ENCODE peak calls at places on chromosomes 4 and X, in four cellular contexts. A is SK-N-SH, S is astrocyte of the spinal cord, I is GM10248. U is an unnamed sample.

GRCh38 chrX:86002076-86002896 is 45.1 kb downstream of the CHM start:
- DNase-seq in A (no peak), S (peak), I (peak), U (peak)

GRCh38 chrX:91331476-91331875 is 103.2 kb upstream of the PABPC5 start:
- DNase-seq in A (no peak), S (no peak), I (no peak), U (no peak)

GRCh38 chr4:120589787-120590186 is 332.7 kb downstream of the PRDM5 start:
- DNase-seq in A (no peak), S (no peak), I (no peak), U (no peak)

GRCh38 chr4:13087041-13087440 is 397.1 kb downstream of the RAB28 start:
- DNase-seq in A (no peak), S (no peak), I (no peak), U (no peak)

GRCh38 chr4:176448761-176449160 is 129.0 kb downstream of the SPCS3 start:
- DNase-seq in A (no peak), S (no peak), I (no peak), U (no peak)

GRCh38 chr4:123350191-123350544 is 46.4 kb upstream of the SPRY1 start:
- DNase-seq in A (no peak), S (peak), I (no peak), U (peak)

GRCh38 chr4:8854866-8855265 is 16.8 kb downstream of the HMX1 start:
- DNase-seq in A (no peak), S (peak), I (no peak), U (peak)

GRCh38 chr4:125750827-125751466 is 436.2 kb downstream of the FAT4 start:
- DNase-seq in A (peak), S (peak), I (no peak), U (peak)

GRCh38 chr4:185256444-185256843 is 47.0 kb downstream of the SNX25 start:
- DNase-seq in A (no peak), S (peak), I (no peak), U (peak)

GRCh38 chrX:152601848-152602616 is 35.7 kb upstream of the GABRQ start:
- DNase-seq in A (peak), S (peak), I (no peak), U (no peak)

GRCh38 chr4:150972592-150972991 is 42.5 kb downstream of the LRBA start:
- DNase-seq in A (no peak), S (peak), I (no peak), U (no peak)

GRCh38 chr4:132587626-132588025 is 561.5 kb upstream of the PCDH10 start:
- DNase-seq in A (no peak), S (peak), I (no peak), U (peak)

GRCh38 chr4:55635760-55636621 is at the start of gene NMU:
- DNase-seq in A (peak), S (peak), I (peak), U (no peak)
- TF ChIP-seq CTCF in A (no peak), S (no peak), I (peak), U (no peak)

GRCh38 chr4:139744232-139744631 is 78.6 kb downstream of the MGST2 start:
- DNase-seq in A (no peak), S (no peak), I (no peak), U (no peak)

GRCh38 chr4:139740121-139740520 is 74.5 kb downstream of the MGST2 start:
- DNase-seq in A (no peak), S (no peak), I (no peak), U (no peak)

GRCh38 chr4:139743027-139743426 is 77.4 kb downstream of the MGST2 start:
- DNase-seq in A (no peak), S (no peak), I (no peak), U (no peak)

GRCh38 chr4:139738846-139739613 is 73.4 kb downstream of the MGST2 start:
- DNase-seq in A (no peak), S (no peak), I (no peak), U (no peak)

GRCh38 chr4:139740531-139741041 is 75.0 kb downstream of the MGST2 start:
- DNase-seq in A (peak), S (peak), I (no peak), U (peak)
- TF ChIP-seq CTCF in A (peak), S (peak), I (no peak), U (peak)

DNA sequence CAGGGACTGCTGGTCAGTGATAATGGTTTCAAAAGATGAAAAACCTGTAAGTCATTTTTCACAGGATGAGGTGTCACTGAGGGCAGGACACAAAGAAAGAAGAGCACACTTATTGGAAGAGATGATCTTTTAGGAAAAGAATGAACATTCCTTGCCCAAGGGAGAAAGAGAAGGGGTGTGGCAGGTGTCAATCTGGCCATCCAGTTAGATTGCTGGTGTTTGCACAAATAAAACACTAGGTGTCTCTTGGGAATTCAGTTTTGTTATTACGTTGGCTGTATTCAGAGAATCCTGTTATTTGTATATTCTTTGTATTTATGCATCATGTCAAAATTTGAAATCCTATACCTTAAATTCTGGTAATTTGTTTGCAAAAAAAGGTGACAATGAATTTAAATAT is 244.4 kb downstream of the GPAT3 start:
- DNase-seq in A (no peak), S (no peak), I (no peak), U (no peak)
- TF ChIP-seq CTCF in A (peak), S (no peak), I (no peak), U (no peak)

GRCh38 chrX:729583-730409 is 99.2 kb downstream of the SHOX start:
- DNase-seq in A (no peak), S (no peak), I (no peak), U (no peak)
- TF ChIP-seq CTCF in A (no peak), S (no peak), I (no peak), U (no peak)

DNA sequence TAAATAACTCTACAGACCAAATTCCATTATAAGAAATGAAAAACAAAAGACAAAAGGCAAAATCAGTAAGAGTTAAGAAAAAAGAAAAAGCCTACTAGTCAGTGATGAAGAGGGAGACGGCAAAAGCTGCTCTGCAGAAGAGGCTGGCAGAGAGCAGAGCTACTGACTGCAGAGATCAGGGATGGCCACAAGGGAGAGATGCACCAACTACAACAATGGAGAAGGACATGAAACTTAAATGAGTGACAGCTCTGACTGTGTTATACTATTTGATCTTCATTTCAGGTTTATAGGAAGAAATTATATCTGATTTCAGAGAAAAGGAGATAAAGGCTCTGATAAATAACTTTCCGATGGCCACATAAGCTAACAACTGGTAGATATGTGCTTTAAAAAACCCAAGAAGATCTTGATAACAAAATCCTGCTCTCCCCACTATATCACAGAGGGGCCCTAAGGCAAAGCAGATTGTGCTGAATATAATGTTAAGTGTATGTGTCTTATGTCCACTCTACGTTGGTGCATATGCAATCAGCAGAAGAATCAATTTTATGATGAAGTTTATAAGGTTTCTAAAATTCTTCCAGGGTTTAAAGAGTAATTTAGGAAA is 58.4 kb upstream of the COX18 start:
- DNase-seq in A (peak), S (no peak), I (no peak), U (peak)
- TF ChIP-seq CTCF in A (peak), S (peak), I (peak), U (peak)

DNA sequence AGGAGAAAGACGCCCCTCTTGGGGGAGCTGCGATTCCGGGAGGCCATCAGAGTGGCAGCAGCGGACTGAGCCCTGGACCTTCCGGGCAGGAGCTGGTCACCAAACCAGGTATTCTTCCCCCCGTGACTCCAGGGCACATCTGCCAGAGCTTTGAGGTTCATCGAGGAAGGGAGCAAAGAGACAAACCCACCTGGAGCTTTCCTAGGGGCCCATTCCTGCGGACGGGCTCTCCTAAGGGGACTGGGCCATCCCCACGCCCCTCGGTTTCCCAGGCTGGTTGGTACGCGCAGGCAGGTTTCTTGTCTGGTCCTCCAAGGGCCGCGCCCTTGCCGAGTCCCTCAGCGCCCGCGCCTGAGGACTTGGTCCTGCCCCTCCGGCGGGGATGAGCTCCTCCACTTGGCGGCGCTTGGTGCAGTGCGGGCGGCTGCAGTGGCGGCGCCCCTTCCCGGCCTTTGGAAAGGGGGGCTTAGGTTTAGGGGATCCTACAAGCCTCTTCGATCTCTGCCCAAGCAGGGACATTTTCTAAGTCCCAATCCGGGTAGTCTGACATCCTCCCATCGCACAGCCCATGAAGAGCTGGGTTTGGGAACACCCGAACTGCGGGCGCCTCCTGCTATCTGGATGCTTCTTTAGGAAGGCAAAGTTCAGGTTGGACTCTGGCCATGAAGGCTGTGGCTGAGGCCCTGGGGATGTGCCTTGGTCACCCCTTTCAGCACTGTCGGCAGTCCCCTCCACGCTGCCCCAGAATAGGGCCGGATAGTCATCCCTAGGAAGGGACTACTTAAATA is 543 bp downstream of the STBD1 start:
- DNase-seq in A (peak), S (peak), I (peak), U (peak)
- TF ChIP-seq CTCF in A (peak), S (peak), I (peak), U (peak)

U was measured in fibroblast of villous mesenchyme.